ENCODE peak calls at places on chromosomes 5 and 9, in ten cellular contexts. One of them, this sample, is unnamed.

GRCh38 chr5:176714067-176714466 is 66.8 kb downstream of the TSPAN17 start:
- DNase-seq in HFF-Myc: no peak
- DNase-seq in activated CD4-positive, alpha-beta T cell treated with anti-CD3 and anti-CD28 coated beads, Interleukin-2, amount 10 ng/mL, durations not matched to agents 7 days and 5 days: no peak
- DNase-seq in B cell: no peak
- DNase-seq in LoVo: peak; percentile 60
- DNase-seq in stimulated activated CD4-positive, alpha-beta T cell treated with anti-CD3 and anti-CD28 coated beads, Interleukin-1b, Interleukin-23, amount 100 ng/mL, for 24 hours: no peak
- DNase-seq in GM04504: no peak
- DNase-seq in NCI-H1105 treated with DMSO at 0.1 percent for 48 hours: no peak
- DNase-seq in choroid plexus epithelial cell: no peak
- DNase-seq in fibroblast of the conjunctiva: no peak
- DNase-seq in this sample: no peak

GRCh38 chr9:114718801-114719221 is 36.8 kb upstream of the TEX48 start:
- DNase-seq in choroid plexus epithelial cell: peak; percentile 20
- DNase-seq in NCI-H1105 treated with DMSO at 0.1 percent for 48 hours: no peak
- DNase-seq in GM04504: no peak
- DNase-seq in stimulated activated CD4-positive, alpha-beta T cell treated with anti-CD3 and anti-CD28 coated beads, Interleukin-1b, Interleukin-23, amount 100 ng/mL, for 24 hours: peak; percentile 89
- DNase-seq in HFF-Myc: no peak
- DNase-seq in LoVo: peak; percentile 87
- DNase-seq in B cell: no peak
- DNase-seq in activated CD4-positive, alpha-beta T cell treated with anti-CD3 and anti-CD28 coated beads, Interleukin-2, amount 10 ng/mL, durations not matched to agents 7 days and 5 days: peak; percentile 96
- DNase-seq in fibroblast of the conjunctiva: no peak
- DNase-seq in this sample: no peak

GRCh38 chr9:13351768-13352386 is 72.4 kb upstream of the MPDZ start:
- DNase-seq in LoVo: peak; percentile 24
- DNase-seq in activated CD4-positive, alpha-beta T cell treated with anti-CD3 and anti-CD28 coated beads, Interleukin-2, amount 10 ng/mL, durations not matched to agents 7 days and 5 days: no peak
- DNase-seq in fibroblast of the conjunctiva: peak; percentile 56
- DNase-seq in choroid plexus epithelial cell: peak; percentile 84
- DNase-seq in B cell: no peak
- DNase-seq in stimulated activated CD4-positive, alpha-beta T cell treated with anti-CD3 and anti-CD28 coated beads, Interleukin-1b, Interleukin-23, amount 100 ng/mL, for 24 hours: no peak
- DNase-seq in HFF-Myc: peak; percentile 10
- DNase-seq in NCI-H1105 treated with DMSO at 0.1 percent for 48 hours: peak; percentile 70
- DNase-seq in GM04504: peak; percentile 18
- DNase-seq in this sample: peak; percentile 62

GRCh38 chr9:22214497-22215031 is 205.5 kb upstream of the CDKN2B start:
- DNase-seq in choroid plexus epithelial cell: peak; percentile 83
- DNase-seq in HFF-Myc: no peak
- DNase-seq in stimulated activated CD4-positive, alpha-beta T cell treated with anti-CD3 and anti-CD28 coated beads, Interleukin-1b, Interleukin-23, amount 100 ng/mL, for 24 hours: no peak
- DNase-seq in activated CD4-positive, alpha-beta T cell treated with anti-CD3 and anti-CD28 coated beads, Interleukin-2, amount 10 ng/mL, durations not matched to agents 7 days and 5 days: no peak
- DNase-seq in B cell: no peak
- DNase-seq in LoVo: no peak
- DNase-seq in fibroblast of the conjunctiva: no peak
- DNase-seq in GM04504: no peak
- DNase-seq in NCI-H1105 treated with DMSO at 0.1 percent for 48 hours: no peak
- DNase-seq in this sample: peak; percentile 79

GRCh38 chr9:130284690-130285089 is 19.1 kb downstream of the HMCN2 start:
- DNase-seq in fibroblast of the conjunctiva: no peak
- DNase-seq in NCI-H1105 treated with DMSO at 0.1 percent for 48 hours: no peak
- DNase-seq in stimulated activated CD4-positive, alpha-beta T cell treated with anti-CD3 and anti-CD28 coated beads, Interleukin-1b, Interleukin-23, amount 100 ng/mL, for 24 hours: no peak
- DNase-seq in HFF-Myc: no peak
- DNase-seq in B cell: no peak
- DNase-seq in LoVo: no peak
- DNase-seq in GM04504: no peak
- DNase-seq in activated CD4-positive, alpha-beta T cell treated with anti-CD3 and anti-CD28 coated beads, Interleukin-2, amount 10 ng/mL, durations not matched to agents 7 days and 5 days: no peak
- DNase-seq in choroid plexus epithelial cell: no peak
- DNase-seq in this sample: no peak

GRCh38 chr5:40356248-40356647 is 323.5 kb upstream of the PTGER4 start:
- DNase-seq in choroid plexus epithelial cell: peak; percentile 12
- DNase-seq in NCI-H1105 treated with DMSO at 0.1 percent for 48 hours: no peak
- DNase-seq in LoVo: no peak
- DNase-seq in HFF-Myc: no peak
- DNase-seq in B cell: no peak
- DNase-seq in stimulated activated CD4-positive, alpha-beta T cell treated with anti-CD3 and anti-CD28 coated beads, Interleukin-1b, Interleukin-23, amount 100 ng/mL, for 24 hours: no peak
- DNase-seq in fibroblast of the conjunctiva: no peak
- DNase-seq in activated CD4-positive, alpha-beta T cell treated with anti-CD3 and anti-CD28 coated beads, Interleukin-2, amount 10 ng/mL, durations not matched to agents 7 days and 5 days: no peak
- DNase-seq in GM04504: no peak
- DNase-seq in this sample: no peak

GRCh38 chr5:71456362-71456743 is 902 bp downstream of the BDP1 start:
- DNase-seq in NCI-H1105 treated with DMSO at 0.1 percent for 48 hours: no peak
- DNase-seq in activated CD4-positive, alpha-beta T cell treated with anti-CD3 and anti-CD28 coated beads, Interleukin-2, amount 10 ng/mL, durations not matched to agents 7 days and 5 days: no peak
- DNase-seq in choroid plexus epithelial cell: no peak
- DNase-seq in HFF-Myc: no peak
- DNase-seq in GM04504: no peak
- DNase-seq in fibroblast of the conjunctiva: no peak
- DNase-seq in stimulated activated CD4-positive, alpha-beta T cell treated with anti-CD3 and anti-CD28 coated beads, Interleukin-1b, Interleukin-23, amount 100 ng/mL, for 24 hours: no peak
- DNase-seq in B cell: no peak
- DNase-seq in LoVo: no peak
- DNase-seq in this sample: no peak

GRCh38 chr9:136312436-136312835 is 8.5 kb upstream of the CCDC187 start:
- DNase-seq in fibroblast of the conjunctiva: peak; percentile 18
- DNase-seq in LoVo: no peak
- DNase-seq in choroid plexus epithelial cell: peak; percentile 61
- DNase-seq in B cell: peak; percentile 55
- DNase-seq in HFF-Myc: no peak
- DNase-seq in stimulated activated CD4-positive, alpha-beta T cell treated with anti-CD3 and anti-CD28 coated beads, Interleukin-1b, Interleukin-23, amount 100 ng/mL, for 24 hours: no peak
- DNase-seq in GM04504: no peak
- DNase-seq in NCI-H1105 treated with DMSO at 0.1 percent for 48 hours: peak; percentile 24
- DNase-seq in activated CD4-positive, alpha-beta T cell treated with anti-CD3 and anti-CD28 coated beads, Interleukin-2, amount 10 ng/mL, durations not matched to agents 7 days and 5 days: peak; percentile 47
- DNase-seq in this sample: peak; percentile 55

GRCh38 chr9:134175291-134175807 is 11.0 kb upstream of the RNU6ATAC start:
- DNase-seq in B cell: no peak
- DNase-seq in activated CD4-positive, alpha-beta T cell treated with anti-CD3 and anti-CD28 coated beads, Interleukin-2, amount 10 ng/mL, durations not matched to agents 7 days and 5 days: no peak
- DNase-seq in HFF-Myc: no peak
- DNase-seq in LoVo: no peak
- DNase-seq in GM04504: no peak
- DNase-seq in fibroblast of the conjunctiva: no peak
- DNase-seq in stimulated activated CD4-positive, alpha-beta T cell treated with anti-CD3 and anti-CD28 coated beads, Interleukin-1b, Interleukin-23, amount 100 ng/mL, for 24 hours: no peak
- DNase-seq in NCI-H1105 treated with DMSO at 0.1 percent for 48 hours: no peak
- DNase-seq in choroid plexus epithelial cell: no peak
- DNase-seq in this sample: no peak

GRCh38 chr9:22446950-22447606 is 454 bp downstream of the DMRTA1 start:
- DNase-seq in activated CD4-positive, alpha-beta T cell treated with anti-CD3 and anti-CD28 coated beads, Interleukin-2, amount 10 ng/mL, durations not matched to agents 7 days and 5 days: peak; percentile 9
- DNase-seq in LoVo: no peak
- DNase-seq in fibroblast of the conjunctiva: no peak
- DNase-seq in GM04504: no peak
- DNase-seq in HFF-Myc: no peak
- DNase-seq in B cell: no peak
- DNase-seq in NCI-H1105 treated with DMSO at 0.1 percent for 48 hours: peak; percentile 59
- DNase-seq in stimulated activated CD4-positive, alpha-beta T cell treated with anti-CD3 and anti-CD28 coated beads, Interleukin-1b, Interleukin-23, amount 100 ng/mL, for 24 hours: no peak
- DNase-seq in choroid plexus epithelial cell: peak; percentile 47
- DNase-seq in this sample: peak; percentile 64

GRCh38 chr5:92836861-92837755 is 743.9 kb downstream of the NR2F1-AS1 start:
- DNase-seq in HFF-Myc: peak; percentile 1
- DNase-seq in stimulated activated CD4-positive, alpha-beta T cell treated with anti-CD3 and anti-CD28 coated beads, Interleukin-1b, Interleukin-23, amount 100 ng/mL, for 24 hours: no peak
- DNase-seq in choroid plexus epithelial cell: peak; percentile 69
- DNase-seq in NCI-H1105 treated with DMSO at 0.1 percent for 48 hours: no peak
- DNase-seq in fibroblast of the conjunctiva: peak; percentile 26
- DNase-seq in LoVo: no peak
- DNase-seq in GM04504: peak; percentile 39
- DNase-seq in activated CD4-positive, alpha-beta T cell treated with anti-CD3 and anti-CD28 coated beads, Interleukin-2, amount 10 ng/mL, durations not matched to agents 7 days and 5 days: no peak
- DNase-seq in B cell: no peak
- DNase-seq in this sample: no peak

GRCh38 chr9:75101004-75101601 is 12.8 kb downstream of the OSTF1 start:
- DNase-seq in B cell: no peak
- DNase-seq in stimulated activated CD4-positive, alpha-beta T cell treated with anti-CD3 and anti-CD28 coated beads, Interleukin-1b, Interleukin-23, amount 100 ng/mL, for 24 hours: no peak
- DNase-seq in fibroblast of the conjunctiva: no peak
- DNase-seq in NCI-H1105 treated with DMSO at 0.1 percent for 48 hours: no peak
- DNase-seq in choroid plexus epithelial cell: no peak
- DNase-seq in LoVo: no peak
- DNase-seq in GM04504: no peak
- DNase-seq in HFF-Myc: no peak
- DNase-seq in activated CD4-positive, alpha-beta T cell treated with anti-CD3 and anti-CD28 coated beads, Interleukin-2, amount 10 ng/mL, durations not matched to agents 7 days and 5 days: no peak
- DNase-seq in this sample: no peak

GRCh38 chr5:82595083-82595482 is 316.9 kb upstream of the RPS23 start:
- DNase-seq in NCI-H1105 treated with DMSO at 0.1 percent for 48 hours: peak; percentile 27
- DNase-seq in GM04504: no peak
- DNase-seq in activated CD4-positive, alpha-beta T cell treated with anti-CD3 and anti-CD28 coated beads, Interleukin-2, amount 10 ng/mL, durations not matched to agents 7 days and 5 days: no peak
- DNase-seq in HFF-Myc: no peak
- DNase-seq in choroid plexus epithelial cell: no peak
- DNase-seq in fibroblast of the conjunctiva: no peak
- DNase-seq in LoVo: no peak
- DNase-seq in stimulated activated CD4-positive, alpha-beta T cell treated with anti-CD3 and anti-CD28 coated beads, Interleukin-1b, Interleukin-23, amount 100 ng/mL, for 24 hours: no peak
- DNase-seq in B cell: no peak
- DNase-seq in this sample: no peak

GRCh38 chr5:29984153-29984534 is 1209.3 kb upstream of the CDH6 start:
- DNase-seq in stimulated activated CD4-positive, alpha-beta T cell treated with anti-CD3 and anti-CD28 coated beads, Interleukin-1b, Interleukin-23, amount 100 ng/mL, for 24 hours: no peak
- DNase-seq in B cell: no peak
- DNase-seq in activated CD4-positive, alpha-beta T cell treated with anti-CD3 and anti-CD28 coated beads, Interleukin-2, amount 10 ng/mL, durations not matched to agents 7 days and 5 days: no peak
- DNase-seq in NCI-H1105 treated with DMSO at 0.1 percent for 48 hours: no peak
- DNase-seq in choroid plexus epithelial cell: no peak
- DNase-seq in fibroblast of the conjunctiva: no peak
- DNase-seq in GM04504: no peak
- DNase-seq in LoVo: no peak
- DNase-seq in HFF-Myc: no peak
- DNase-seq in this sample: no peak

GRCh38 chr9:132532171-132532570 is 50.2 kb upstream of the BARHL1 start:
- DNase-seq in B cell: no peak
- DNase-seq in choroid plexus epithelial cell: no peak
- DNase-seq in HFF-Myc: no peak
- DNase-seq in stimulated activated CD4-positive, alpha-beta T cell treated with anti-CD3 and anti-CD28 coated beads, Interleukin-1b, Interleukin-23, amount 100 ng/mL, for 24 hours: no peak
- DNase-seq in activated CD4-positive, alpha-beta T cell treated with anti-CD3 and anti-CD28 coated beads, Interleukin-2, amount 10 ng/mL, durations not matched to agents 7 days and 5 days: no peak
- DNase-seq in NCI-H1105 treated with DMSO at 0.1 percent for 48 hours: no peak
- DNase-seq in fibroblast of the conjunctiva: no peak
- DNase-seq in LoVo: no peak
- DNase-seq in GM04504: no peak
- DNase-seq in this sample: no peak

GRCh38 chr5:72465601-72466563 is 41.3 kb downstream of the ZNF366 start:
- DNase-seq in GM04504: no peak
- DNase-seq in LoVo: no peak
- DNase-seq in HFF-Myc: no peak
- DNase-seq in activated CD4-positive, alpha-beta T cell treated with anti-CD3 and anti-CD28 coated beads, Interleukin-2, amount 10 ng/mL, durations not matched to agents 7 days and 5 days: no peak
- DNase-seq in stimulated activated CD4-positive, alpha-beta T cell treated with anti-CD3 and anti-CD28 coated beads, Interleukin-1b, Interleukin-23, amount 100 ng/mL, for 24 hours: no peak
- DNase-seq in NCI-H1105 treated with DMSO at 0.1 percent for 48 hours: no peak
- DNase-seq in B cell: no peak
- DNase-seq in fibroblast of the conjunctiva: no peak
- DNase-seq in choroid plexus epithelial cell: peak; percentile 57
- DNase-seq in this sample: peak; percentile 53

GRCh38 chr5:4883388-4883787 is 256.7 kb upstream of the ADAMTS16 start:
- DNase-seq in choroid plexus epithelial cell: no peak
- DNase-seq in LoVo: no peak
- DNase-seq in activated CD4-positive, alpha-beta T cell treated with anti-CD3 and anti-CD28 coated beads, Interleukin-2, amount 10 ng/mL, durations not matched to agents 7 days and 5 days: no peak
- DNase-seq in stimulated activated CD4-positive, alpha-beta T cell treated with anti-CD3 and anti-CD28 coated beads, Interleukin-1b, Interleukin-23, amount 100 ng/mL, for 24 hours: no peak
- DNase-seq in B cell: no peak
- DNase-seq in GM04504: no peak
- DNase-seq in NCI-H1105 treated with DMSO at 0.1 percent for 48 hours: peak; percentile 5
- DNase-seq in fibroblast of the conjunctiva: no peak
- DNase-seq in HFF-Myc: no peak
- DNase-seq in this sample: no peak

GRCh38 chr9:97615439-97616072 is 17.6 kb downstream of the TSTD2 start:
- DNase-seq in stimulated activated CD4-positive, alpha-beta T cell treated with anti-CD3 and anti-CD28 coated beads, Interleukin-1b, Interleukin-23, amount 100 ng/mL, for 24 hours: peak; percentile 24
- DNase-seq in B cell: peak; percentile 59
- DNase-seq in activated CD4-positive, alpha-beta T cell treated with anti-CD3 and anti-CD28 coated beads, Interleukin-2, amount 10 ng/mL, durations not matched to agents 7 days and 5 days: peak; percentile 72
- DNase-seq in GM04504: peak; percentile 33
- DNase-seq in choroid plexus epithelial cell: peak; percentile 78
- DNase-seq in NCI-H1105 treated with DMSO at 0.1 percent for 48 hours: peak; percentile 63
- DNase-seq in HFF-Myc: peak; percentile 33
- DNase-seq in LoVo: peak; percentile 60
- DNase-seq in fibroblast of the conjunctiva: peak; percentile 44
- DNase-seq in this sample: peak; percentile 63

GRCh38 chr9:91160599-91161464 is 200.9 kb downstream of the AUH start:
- DNase-seq in choroid plexus epithelial cell: no peak
- DNase-seq in fibroblast of the conjunctiva: no peak
- DNase-seq in activated CD4-positive, alpha-beta T cell treated with anti-CD3 and anti-CD28 coated beads, Interleukin-2, amount 10 ng/mL, durations not matched to agents 7 days and 5 days: no peak
- DNase-seq in B cell: no peak
- DNase-seq in HFF-Myc: no peak
- DNase-seq in GM04504: no peak
- DNase-seq in LoVo: no peak
- DNase-seq in NCI-H1105 treated with DMSO at 0.1 percent for 48 hours: no peak
- DNase-seq in stimulated activated CD4-positive, alpha-beta T cell treated with anti-CD3 and anti-CD28 coated beads, Interleukin-1b, Interleukin-23, amount 100 ng/mL, for 24 hours: no peak
- DNase-seq in this sample: no peak

This sample was measured in mesenchymal stem cell.